ENCODE peak calls at places on chromosome 16, in seven cellular contexts. W is stomach, R is thyroid gland, T is uterus, H is adrenal gland, A is IMR-90, S is K562. Z is an unnamed sample. For H3K27me3, the result is how much of the 10 kb centered on the place peaks cover.

GRCh38 chr16:19432429-19432828 is 14.7 kb downstream of the TMC5 start:
- DNase-seq in W (no peak), R (no peak), T (no peak), H (no peak), A (no peak), S (no peak), Z (peak)

GRCh38 chr16:10121496-10121895 is 60.7 kb downstream of the GRIN2A start:
- DNase-seq in W (no peak), R (no peak), T (no peak), H (no peak), A (peak), S (no peak), Z (no peak)

GRCh38 chr16:48076455-48077012 is 79.3 kb downstream of the ABCC12 start:
- DNase-seq in W (no peak), R (no peak), T (no peak), H (no peak), A (peak), S (no peak), Z (no peak)

GRCh38 chr16:81592353-81592866 is 147.8 kb downstream of the CMIP start:
- DNase-seq in W (no peak), R (no peak), T (no peak), H (no peak), A (no peak), S (no peak), Z (no peak)

GRCh38 chr16:23862556-23862955 is 26.8 kb downstream of the PRKCB start:
- DNase-seq in W (no peak), R (no peak), T (no peak), H (no peak), A (no peak), S (no peak), Z (no peak)

GRCh38 chr16:47581114-47581513 is 120.0 kb downstream of the PHKB start:
- DNase-seq in W (no peak), R (no peak), T (no peak), H (no peak), A (no peak), S (no peak), Z (no peak)

GRCh38 chr16:84356591-84357116 is 11.7 kb upstream of the ATP2C2 start:
- DNase-seq in W (peak), R (no peak), T (no peak), H (no peak), A (no peak), S (no peak), Z (peak)

GRCh38 chr16:58128181-58128631 is 975 bp downstream of the CFAP20 start:
- DNase-seq in W (no peak), R (peak), T (no peak), H (no peak), A (no peak), S (no peak), Z (no peak)

GRCh38 chr16:55914383-55914782 is 39.2 kb upstream of the CES5A start:
- DNase-seq in W (no peak), R (no peak), T (no peak), H (no peak), A (no peak), S (no peak), Z (no peak)

GRCh38 chr16:75701361-75701760 is at the start of gene DUXB:
- DNase-seq in W (no peak), R (no peak), T (no peak), H (no peak), A (no peak), S (no peak), Z (no peak)

GRCh38 chr16:47073223-47074155 is 70.3 kb downstream of the NETO2 start:
- DNase-seq in W (no peak), R (no peak), T (no peak), H (no peak), A (no peak), S (no peak), Z (no peak)

GRCh38 chr16:57736419-57737281 is 1.1 kb downstream of the KATNB1 start:
- DNase-seq in W (peak), R (peak), T (no peak), H (no peak), A (peak), S (peak), Z (no peak)

DNA sequence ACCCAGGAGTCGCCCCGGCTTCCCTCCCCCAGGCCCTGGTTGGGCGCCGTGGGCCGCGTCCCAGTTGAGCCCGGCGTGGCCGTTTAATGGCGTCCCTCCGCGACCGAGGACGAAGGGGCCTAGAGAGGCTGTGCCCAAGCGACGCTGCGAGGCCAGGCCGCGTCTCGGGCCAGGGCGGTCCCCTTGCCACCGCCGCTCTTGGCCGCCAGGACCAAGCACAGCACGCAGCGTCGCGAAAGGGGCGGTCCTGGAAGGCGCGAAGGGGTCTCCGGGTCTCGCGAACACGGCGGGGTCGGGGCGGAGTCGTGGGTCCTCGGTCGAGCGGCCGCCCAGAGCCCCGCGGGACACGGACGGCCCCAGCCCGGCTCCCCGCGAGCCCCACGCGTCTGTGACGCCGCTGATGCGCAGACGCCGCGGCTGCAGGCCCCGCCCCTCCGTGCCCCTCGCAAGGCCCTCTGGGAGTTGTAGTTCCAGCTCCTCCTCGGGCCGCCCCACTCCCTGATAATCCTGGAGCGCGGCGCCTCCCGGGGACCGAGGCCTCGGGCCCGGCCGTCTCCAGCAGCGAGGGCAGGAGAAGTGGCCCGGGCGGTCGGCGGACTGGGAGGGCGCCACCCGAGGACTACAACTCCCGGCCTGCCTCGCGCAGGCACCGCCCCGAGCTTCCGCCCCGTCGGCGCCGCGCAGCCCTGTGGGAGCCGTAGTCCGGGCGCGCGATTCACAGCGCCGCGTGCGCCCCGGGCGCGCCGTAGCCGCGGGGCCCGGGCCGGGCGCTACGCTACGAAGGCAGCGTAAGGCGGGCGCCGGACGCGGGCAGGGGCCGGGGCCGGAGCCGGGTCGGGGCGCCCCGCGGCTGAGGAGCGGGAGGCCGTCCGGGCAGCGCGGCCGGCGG is at the start of gene CAPN15:
- DNase-seq in W (peak), R (peak), T (peak), H (peak), A (peak), S (peak), Z (peak)
- TF ChIP-seq POLR2A in W (no peak), R (peak), T (peak), H (peak), A (peak), S (peak), Z (peak)

DNA sequence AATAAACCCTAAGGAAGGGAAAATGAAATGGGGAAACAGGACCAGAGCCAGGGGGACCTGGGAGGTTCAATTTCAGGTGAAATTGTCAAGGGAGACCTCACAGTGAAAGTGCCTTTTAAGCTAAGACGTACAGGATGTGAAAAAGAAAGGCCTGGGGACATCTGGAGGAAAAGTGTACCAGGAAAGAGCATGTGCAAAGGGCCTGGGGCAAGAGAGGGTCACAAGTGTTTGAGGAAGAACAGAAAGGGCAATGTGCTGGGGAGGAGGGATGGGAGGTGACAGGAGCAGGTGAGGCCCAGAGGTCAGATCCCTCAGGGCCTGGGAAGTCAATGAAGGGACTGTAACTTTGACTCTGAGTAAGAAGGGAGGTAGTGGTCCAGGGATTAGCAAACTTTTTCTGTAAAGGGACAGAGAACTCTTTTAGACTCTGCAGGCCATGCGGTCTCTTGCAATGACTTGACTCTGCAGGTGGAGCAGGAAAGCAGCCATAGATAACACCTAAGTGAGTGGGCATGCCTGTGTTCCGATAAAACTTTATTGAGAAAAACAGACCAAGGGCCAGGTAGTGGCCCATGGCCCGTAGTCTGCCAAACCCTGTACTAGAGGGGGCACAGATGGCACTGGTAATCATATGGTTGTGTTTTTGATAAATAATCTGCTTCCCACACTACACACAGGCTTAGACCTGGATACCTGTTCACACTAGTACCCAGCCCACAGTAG is 93.8 kb downstream of the LITAF start:
- DNase-seq in W (no peak), R (no peak), T (no peak), H (no peak), A (no peak), S (no peak), Z (no peak)
- H3K4me3 ChIP-seq in W (no peak), R (no peak), T (no peak), H (no peak), A (no peak), S (peak), Z (no peak)

DNA sequence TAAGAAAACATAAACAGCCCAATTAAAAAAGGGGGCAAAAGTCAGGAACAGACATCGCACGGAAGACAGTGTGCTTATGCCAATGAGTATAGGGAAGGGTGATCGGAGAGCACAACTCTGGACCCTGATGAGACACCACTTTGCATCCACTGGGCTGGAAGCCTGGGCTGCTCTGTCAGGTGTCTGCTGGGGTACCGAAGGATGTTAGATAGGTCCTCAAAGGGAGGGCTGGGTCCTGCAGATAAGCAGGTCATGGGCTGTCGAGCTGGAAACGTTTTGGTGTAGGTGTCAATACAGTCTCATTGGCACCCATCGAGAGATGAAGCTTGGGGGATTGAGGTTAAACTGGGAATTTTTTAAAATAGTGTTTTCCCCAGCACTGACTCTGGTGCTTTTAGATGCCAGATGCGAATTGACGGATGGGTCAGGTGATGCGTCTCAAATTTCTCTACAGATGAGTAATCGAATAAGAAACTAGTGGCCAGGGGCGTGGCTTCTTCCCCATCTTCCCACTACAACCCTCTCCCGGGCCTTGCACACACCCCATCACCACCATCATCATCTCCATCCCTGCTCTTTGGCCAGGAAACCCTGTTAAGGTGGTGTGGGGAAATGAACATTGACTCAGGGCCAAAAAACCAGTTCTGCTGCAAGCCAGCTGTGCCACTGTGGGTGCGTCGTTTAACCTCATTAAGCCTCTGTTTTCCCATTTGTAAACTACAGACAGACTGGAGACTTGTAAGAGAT is 47.8 kb upstream of the IRF8 start:
- DNase-seq in W (no peak), R (no peak), T (no peak), H (no peak), A (no peak), S (no peak), Z (no peak)
- H3K27me3 ChIP-seq in W (under half), R (under half), T (under half), H (under half), A (half or more), S (half or more), Z (under half)

GRCh38 chr16:3101018-3101840 is 2.1 kb upstream of the ZSCAN10 start:
- DNase-seq in W (no peak), R (no peak), T (no peak), H (no peak), A (no peak), S (peak), Z (no peak)
- TF ChIP-seq POLR2A in W (no peak), R (no peak), T (no peak), H (no peak), A (no peak), S (no peak), Z (no peak)